ENCODE peak calls at places on chromosomes 11 and 22, in five cellular contexts. One of them, this sample, is unnamed.

GRCh38 chr11:66465371-66466224 is 1.1 kb upstream of the PELI3 start:
- DNase-seq in A549: no peak
- DNase-seq in right atrium auricular region: no peak
- DNase-seq in IMR-90: no peak
- DNase-seq in mammary epithelial cell: no peak
- DNase-seq in this sample: no peak

GRCh38 chr11:124331873-124332272 is 11.9 kb upstream of the OR8D2 start:
- DNase-seq in A549: no peak
- DNase-seq in right atrium auricular region: no peak
- DNase-seq in IMR-90: no peak
- DNase-seq in mammary epithelial cell: no peak
- DNase-seq in this sample: no peak

GRCh38 chr11:9775393-9775780 is 111.5 kb downstream of the SWAP70 start:
- DNase-seq in A549: no peak
- DNase-seq in right atrium auricular region: no peak
- DNase-seq in IMR-90: no peak
- DNase-seq in mammary epithelial cell: no peak
- DNase-seq in this sample: no peak

GRCh38 chr22:33524511-33525270 is 395.6 kb downstream of the LARGE1 start:
- DNase-seq in A549: no peak
- DNase-seq in right atrium auricular region: no peak
- DNase-seq in IMR-90: no peak
- DNase-seq in mammary epithelial cell: no peak
- DNase-seq in this sample: no peak

GRCh38 chr11:113014262-113014661 is 53.0 kb downstream of the NCAM1 start:
- DNase-seq in A549: no peak
- DNase-seq in right atrium auricular region: no peak
- DNase-seq in IMR-90: no peak
- DNase-seq in mammary epithelial cell: no peak
- DNase-seq in this sample: peak

GRCh38 chr11:110303414-110303826 is 7.0 kb upstream of the RDX start:
- DNase-seq in A549: no peak
- DNase-seq in right atrium auricular region: no peak
- DNase-seq in IMR-90: no peak
- DNase-seq in mammary epithelial cell: no peak
- DNase-seq in this sample: no peak

GRCh38 chr11:112278803-112279202 is 18.1 kb upstream of the PLET1 start:
- DNase-seq in A549: no peak
- DNase-seq in right atrium auricular region: no peak
- DNase-seq in IMR-90: no peak
- DNase-seq in mammary epithelial cell: no peak
- DNase-seq in this sample: no peak

GRCh38 chr11:832529-833113 is at the start of gene CD151:
- DNase-seq in A549: no peak
- DNase-seq in right atrium auricular region: no peak
- DNase-seq in IMR-90: peak
- DNase-seq in mammary epithelial cell: peak
- DNase-seq in this sample: peak

GRCh38 chr11:82523141-82523540 is 210.5 kb downstream of the FAM181B start:
- DNase-seq in A549: no peak
- DNase-seq in right atrium auricular region: no peak
- DNase-seq in IMR-90: no peak
- DNase-seq in mammary epithelial cell: no peak
- DNase-seq in this sample: no peak

GRCh38 chr11:131092469-131092868 is 176.2 kb upstream of the SNX19 start:
- DNase-seq in A549: no peak
- DNase-seq in right atrium auricular region: no peak
- DNase-seq in IMR-90: peak
- DNase-seq in mammary epithelial cell: no peak
- DNase-seq in this sample: no peak

GRCh38 chr11:44607987-44608386 is 42.5 kb downstream of the CD82 start:
- DNase-seq in A549: no peak
- DNase-seq in right atrium auricular region: no peak
- DNase-seq in IMR-90: peak
- DNase-seq in mammary epithelial cell: no peak
- DNase-seq in this sample: no peak

GRCh38 chr11:67158241-67158640 is 39.2 kb downstream of the KDM2A start:
- DNase-seq in A549: no peak
- DNase-seq in right atrium auricular region: no peak
- DNase-seq in IMR-90: peak
- DNase-seq in mammary epithelial cell: no peak
- DNase-seq in this sample: peak

GRCh38 chr11:108846009-108846408 is 181.1 kb downstream of the DDX10 start:
- DNase-seq in A549: no peak
- DNase-seq in right atrium auricular region: no peak
- DNase-seq in IMR-90: no peak
- DNase-seq in mammary epithelial cell: no peak
- DNase-seq in this sample: no peak

GRCh38 chr11:111000400-111001090 is 245.0 kb upstream of the POU2AF2 start:
- DNase-seq in A549: no peak
- DNase-seq in right atrium auricular region: no peak
- DNase-seq in IMR-90: no peak
- DNase-seq in mammary epithelial cell: no peak
- DNase-seq in this sample: peak

GRCh38 chr11:96144553-96144952 is 198.4 kb downstream of the MAML2 start:
- DNase-seq in A549: no peak
- DNase-seq in right atrium auricular region: no peak
- DNase-seq in IMR-90: no peak
- DNase-seq in mammary epithelial cell: no peak
- DNase-seq in this sample: no peak

GRCh38 chr11:80473562-80473961 is 1032.7 kb upstream of the TENM4 start:
- DNase-seq in A549: no peak
- DNase-seq in right atrium auricular region: no peak
- DNase-seq in IMR-90: no peak
- DNase-seq in mammary epithelial cell: no peak
- DNase-seq in this sample: no peak

GRCh38 chr11:12897390-12897789 is 111.7 kb upstream of the RASSF10 start:
- DNase-seq in A549: no peak
- DNase-seq in right atrium auricular region: no peak
- DNase-seq in IMR-90: no peak
- DNase-seq in mammary epithelial cell: no peak
- DNase-seq in this sample: no peak

GRCh38 chr11:110196241-110196754 is 100.1 kb downstream of the RDX start:
- DNase-seq in A549: peak
- DNase-seq in right atrium auricular region: peak
- DNase-seq in IMR-90: peak
- DNase-seq in mammary epithelial cell: peak
- DNase-seq in this sample: peak

GRCh38 chr22:30267382-30268302 is 991 bp upstream of the OSM start:
- DNase-seq in A549: no peak
- DNase-seq in right atrium auricular region: no peak
- DNase-seq in IMR-90: no peak
- DNase-seq in mammary epithelial cell: no peak
- DNase-seq in this sample: no peak

GRCh38 chr11:71927813-71928738 is at the start of gene XNDC1N:
- DNase-seq in A549: peak
- DNase-seq in right atrium auricular region: peak
- DNase-seq in IMR-90: peak
- DNase-seq in mammary epithelial cell: no peak
- DNase-seq in this sample: no peak

GRCh38 chr22:25406510-25407210 is 157.8 kb upstream of the GRK3 start:
- DNase-seq in A549: no peak
- DNase-seq in right atrium auricular region: no peak
- DNase-seq in IMR-90: no peak
- DNase-seq in mammary epithelial cell: no peak
- DNase-seq in this sample: no peak

GRCh38 chr22:19292262-19293230 is 1.0 kb upstream of the CLTCL1 start:
- DNase-seq in A549: no peak
- DNase-seq in right atrium auricular region: no peak
- DNase-seq in IMR-90: no peak
- DNase-seq in mammary epithelial cell: no peak
- DNase-seq in this sample: peak

GRCh38 chr11:70024036-70024772 is 53.9 kb upstream of the ANO1 start:
- DNase-seq in A549: no peak
- DNase-seq in right atrium auricular region: no peak
- DNase-seq in IMR-90: no peak
- DNase-seq in mammary epithelial cell: no peak
- DNase-seq in this sample: no peak

GRCh38 chr11:132427611-132428010 is 1057.2 kb downstream of the NTM start:
- DNase-seq in A549: no peak
- DNase-seq in right atrium auricular region: no peak
- DNase-seq in IMR-90: no peak
- DNase-seq in mammary epithelial cell: peak
- DNase-seq in this sample: peak

GRCh38 chr11:66186470-66186869 is 82.0 kb upstream of the RAB1B start:
- DNase-seq in A549: no peak
- DNase-seq in right atrium auricular region: no peak
- DNase-seq in IMR-90: no peak
- DNase-seq in mammary epithelial cell: no peak
- DNase-seq in this sample: no peak

GRCh38 chr22:43015677-43016042 is 711 bp upstream of the PACSIN2 start:
- DNase-seq in A549: no peak
- DNase-seq in right atrium auricular region: no peak
- DNase-seq in IMR-90: no peak
- DNase-seq in mammary epithelial cell: no peak
- DNase-seq in this sample: no peak

GRCh38 chr11:8682219-8683114 is at the start of the genes RPL27A and TRIM66:
- DNase-seq in A549: peak
- DNase-seq in right atrium auricular region: peak
- DNase-seq in IMR-90: peak
- DNase-seq in mammary epithelial cell: peak
- DNase-seq in this sample: peak
- TF ChIP-seq CTCF in A549: no peak
- TF ChIP-seq CTCF in right atrium auricular region: no peak
- TF ChIP-seq CTCF in IMR-90: peak
- TF ChIP-seq CTCF in mammary epithelial cell: peak
- TF ChIP-seq CTCF in this sample: peak

DNA sequence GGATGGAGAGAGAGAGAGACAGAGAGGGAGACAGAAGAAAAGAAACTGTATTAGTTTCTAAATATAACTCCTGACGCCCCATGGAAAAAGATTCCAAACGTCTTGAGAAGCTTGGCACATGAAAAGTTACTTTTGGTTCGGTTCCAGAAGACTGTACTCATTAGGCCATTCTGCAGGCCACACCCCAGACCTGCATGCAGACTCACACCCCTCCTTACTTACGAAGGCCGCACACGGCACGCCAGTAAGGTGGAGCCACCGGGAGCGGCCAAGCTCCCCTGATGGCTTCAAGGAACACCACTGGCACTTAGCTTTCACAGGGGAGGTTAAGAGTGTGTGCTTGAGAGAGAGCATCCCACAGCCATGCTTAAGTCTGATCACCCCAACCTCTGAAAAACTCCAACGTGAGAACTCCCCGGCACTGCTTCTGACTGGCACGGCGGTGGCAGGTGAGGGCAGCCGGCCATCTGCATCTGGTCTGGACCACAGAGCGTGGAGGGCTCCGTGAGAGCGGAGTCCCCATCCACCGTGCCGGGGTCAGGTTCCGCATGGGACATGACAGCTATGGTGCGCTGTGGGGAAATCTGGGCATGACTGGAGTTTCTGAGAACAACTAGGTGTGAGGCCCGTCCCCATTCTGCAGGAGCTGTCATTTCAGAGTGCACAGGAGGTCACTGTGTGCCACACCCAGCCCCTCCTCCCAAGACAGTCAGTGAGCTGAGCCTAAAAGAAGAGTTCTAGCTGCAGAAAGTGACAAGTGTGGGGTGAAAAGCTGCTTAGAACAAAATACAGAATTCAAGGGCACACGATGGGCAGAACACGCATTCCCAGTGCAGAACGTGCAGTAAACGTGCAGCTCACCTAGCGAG is 62.4 kb downstream of the MYH9 start:
- DNase-seq in A549: no peak
- DNase-seq in right atrium auricular region: peak
- DNase-seq in IMR-90: peak
- DNase-seq in mammary epithelial cell: peak
- DNase-seq in this sample: peak
- H3K4me3 ChIP-seq in A549: no peak
- H3K4me3 ChIP-seq in right atrium auricular region: no peak
- H3K4me3 ChIP-seq in IMR-90: no peak
- H3K4me3 ChIP-seq in mammary epithelial cell: no peak
- H3K4me3 ChIP-seq in this sample: no peak

GRCh38 chr22:50208430-50208938 is 7.7 kb downstream of the SELENOO start:
- DNase-seq in A549: no peak
- DNase-seq in right atrium auricular region: no peak
- DNase-seq in IMR-90: no peak
- DNase-seq in mammary epithelial cell: no peak
- DNase-seq in this sample: no peak

GRCh38 chr22:50205781-50206569 is 5.2 kb downstream of the SELENOO start:
- DNase-seq in A549: no peak
- DNase-seq in right atrium auricular region: no peak
- DNase-seq in IMR-90: no peak
- DNase-seq in mammary epithelial cell: no peak
- DNase-seq in this sample: no peak

GRCh38 chr22:50208939-50209892 is 8.4 kb downstream of the SELENOO start:
- DNase-seq in A549: no peak
- DNase-seq in right atrium auricular region: no peak
- DNase-seq in IMR-90: no peak
- DNase-seq in mammary epithelial cell: no peak
- DNase-seq in this sample: no peak

GRCh38 chr22:50207383-50208031 is 6.7 kb downstream of the SELENOO start:
- DNase-seq in A549: no peak
- DNase-seq in right atrium auricular region: no peak
- DNase-seq in IMR-90: no peak
- DNase-seq in mammary epithelial cell: no peak
- DNase-seq in this sample: no peak

GRCh38 chr22:50206599-50206998 is 5.8 kb downstream of the SELENOO start:
- DNase-seq in A549: no peak
- DNase-seq in right atrium auricular region: peak
- DNase-seq in IMR-90: peak
- DNase-seq in mammary epithelial cell: no peak
- DNase-seq in this sample: peak
- TF ChIP-seq CTCF in A549: peak
- TF ChIP-seq CTCF in right atrium auricular region: no peak
- TF ChIP-seq CTCF in IMR-90: peak
- TF ChIP-seq CTCF in mammary epithelial cell: peak
- TF ChIP-seq CTCF in this sample: peak

GRCh38 chr11:59771605-59772004 is 16.4 kb downstream of the STX3 start:
- DNase-seq in A549: no peak
- DNase-seq in right atrium auricular region: no peak
- DNase-seq in IMR-90: no peak
- DNase-seq in mammary epithelial cell: no peak
- DNase-seq in this sample: no peak

GRCh38 chr11:59769828-59770227 is 14.7 kb downstream of the STX3 start:
- DNase-seq in A549: no peak
- DNase-seq in right atrium auricular region: no peak
- DNase-seq in IMR-90: no peak
- DNase-seq in mammary epithelial cell: no peak
- DNase-seq in this sample: no peak

GRCh38 chr11:59770324-59770723 is 15.1 kb downstream of the STX3 start:
- DNase-seq in A549: no peak
- DNase-seq in right atrium auricular region: no peak
- DNase-seq in IMR-90: no peak
- DNase-seq in mammary epithelial cell: no peak
- DNase-seq in this sample: no peak

GRCh38 chr11:59769086-59769485 is 13.9 kb downstream of the STX3 start:
- DNase-seq in A549: no peak
- DNase-seq in right atrium auricular region: no peak
- DNase-seq in IMR-90: no peak
- DNase-seq in mammary epithelial cell: no peak
- DNase-seq in this sample: no peak

DNA sequence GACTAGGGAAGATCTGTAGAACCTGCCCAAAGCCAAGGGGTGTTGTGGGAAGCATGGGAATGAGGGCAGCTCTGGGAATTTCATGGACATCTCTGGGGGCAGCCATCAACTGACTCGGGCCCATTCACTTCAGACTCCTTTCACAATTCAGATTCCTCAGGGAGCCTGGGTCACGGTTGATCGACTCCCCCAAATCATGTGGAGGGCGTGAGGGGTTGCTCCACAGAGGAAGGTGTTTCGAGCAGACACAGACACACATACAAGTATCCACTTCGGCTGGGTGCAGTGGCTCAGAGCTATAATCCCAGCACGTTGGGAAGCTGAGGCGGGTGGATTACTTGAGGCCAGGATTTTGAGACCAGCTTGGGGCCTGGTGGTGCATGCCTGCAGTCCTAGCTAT is 15.7 kb downstream of the STX3 start:
- DNase-seq in A549: no peak
- DNase-seq in right atrium auricular region: no peak
- DNase-seq in IMR-90: no peak
- DNase-seq in mammary epithelial cell: no peak
- DNase-seq in this sample: no peak
- H3K4me3 ChIP-seq in A549: no peak
- H3K4me3 ChIP-seq in right atrium auricular region: no peak
- H3K4me3 ChIP-seq in IMR-90: no peak
- H3K4me3 ChIP-seq in mammary epithelial cell: no peak
- H3K4me3 ChIP-seq in this sample: no peak